ENCODE peak calls at places on chromosomes 11 and 22, in six cellular contexts. L, N, K, J, Y and S are unnamed samples.

GRCh38 chr11:63530021-63530420 is 6.6 kb upstream of the PLAAT4 start:
- DNase-seq in L (no peak), N (no peak), K (no peak), J (no peak), Y (no peak), S (no peak)

GRCh38 chr22:43540570-43540969 is 128.8 kb downstream of the MPPED1 start:
- DNase-seq in L (no peak), N (no peak), K (no peak), J (no peak), Y (no peak), S (no peak)

GRCh38 chr11:789951-790350 is at the start of gene CEND1:
- DNase-seq in L (no peak), N (peak; percentile 56), K (no peak), J (no peak), Y (no peak), S (no peak)

GRCh38 chr11:17687946-17688670 is 31.3 kb upstream of the MYOD1 start:
- DNase-seq in L (no peak), N (no peak), K (no peak), J (no peak), Y (no peak), S (no peak)

GRCh38 chr11:78708388-78708787 is 133.7 kb upstream of the NARS2 start:
- DNase-seq in L (no peak), N (no peak), K (no peak), J (no peak), Y (no peak), S (no peak)

GRCh38 chr11:9070740-9071476 is 20.5 kb downstream of the SCUBE2 start:
- DNase-seq in L (no peak), N (no peak), K (no peak), J (no peak), Y (no peak), S (no peak)

GRCh38 chr11:17405232-17406005 is 17.0 kb upstream of the KCNJ11 start:
- DNase-seq in L (peak; percentile 39), N (peak; percentile 47), K (peak; percentile 95), J (no peak), Y (no peak), S (peak; percentile 81)

GRCh38 chr11:130175898-130176297 is 16.3 kb downstream of the ST14 start:
- DNase-seq in L (no peak), N (no peak), K (no peak), J (no peak), Y (no peak), S (no peak)

GRCh38 chr11:127816959-127817358 is 770.4 kb downstream of the ETS1 start:
- DNase-seq in L (no peak), N (no peak), K (no peak), J (no peak), Y (no peak), S (no peak)

GRCh38 chr11:120622189-120622912 is 110.8 kb downstream of the GRIK4 start:
- DNase-seq in L (no peak), N (no peak), K (no peak), J (no peak), Y (peak; percentile 4), S (no peak)

GRCh38 chr11:26993965-26994446 is at the start of gene FIBIN:
- DNase-seq in L (no peak), N (peak; percentile 46), K (peak; percentile 77), J (no peak), Y (peak; percentile 70), S (peak; percentile 9)

GRCh38 chr22:19056951-19057401 is 65.2 kb downstream of the DGCR2 start:
- DNase-seq in L (no peak), N (peak; percentile 8), K (peak; percentile 44), J (no peak), Y (no peak), S (no peak)

GRCh38 chr22:47213571-47214230 is 451.3 kb downstream of the TBC1D22A start:
- DNase-seq in L (peak; percentile 22), N (no peak), K (peak; percentile 62), J (no peak), Y (no peak), S (no peak)

GRCh38 chr11:12389676-12390075 is 12.3 kb downstream of the PARVA start:
- DNase-seq in L (no peak), N (no peak), K (no peak), J (no peak), Y (no peak), S (no peak)

GRCh38 chr11:12390258-12390657 is 12.9 kb downstream of the PARVA start:
- DNase-seq in L (no peak), N (no peak), K (no peak), J (no peak), Y (no peak), S (no peak)

GRCh38 chr11:12388939-12389670 is 11.7 kb downstream of the PARVA start:
- DNase-seq in L (no peak), N (no peak), K (no peak), J (no peak), Y (no peak), S (no peak)

GRCh38 chr11:12392672-12393071 is 15.3 kb downstream of the PARVA start:
- DNase-seq in L (no peak), N (no peak), K (no peak), J (no peak), Y (no peak), S (no peak)

DNA sequence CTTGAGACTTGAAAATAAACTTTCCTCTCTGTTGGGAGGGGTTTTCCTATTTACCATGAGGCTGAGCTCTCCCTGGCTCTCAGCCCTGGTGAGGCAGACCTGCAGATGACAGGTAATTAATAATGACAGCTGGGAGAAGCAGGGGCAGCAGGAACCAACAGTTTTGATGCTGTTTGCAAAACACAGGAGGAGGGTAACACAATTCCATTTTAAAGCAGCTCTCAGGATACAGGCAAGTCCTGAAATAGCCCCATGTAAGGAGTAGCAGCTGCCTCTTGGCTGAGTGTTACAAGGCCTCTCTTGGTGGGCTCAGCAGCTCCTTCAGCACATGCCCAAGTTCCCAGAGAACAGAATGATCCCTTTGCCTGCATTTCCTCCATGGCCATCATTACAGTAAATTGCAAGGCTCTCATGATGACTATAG is 13.3 kb downstream of the PARVA start:
- DNase-seq in L (no peak), N (no peak), K (no peak), J (no peak), Y (peak; percentile 45), S (no peak)
- H3K27ac ChIP-seq in L (no peak overlapping the region), N (peak overlapping the region; percentile 93), K (peak overlapping the region; percentile 59), J (no peak overlapping the region), Y (no peak overlapping the region), S (peak overlapping the region; percentile 16)

GRCh38 chr11:56521955-56522354 is 21.1 kb downstream of the OR5M11 start:
- DNase-seq in L (no peak), N (no peak), K (no peak), J (no peak), Y (no peak), S (no peak)
- TF ChIP-seq CTCF in L (peak; percentile 65), N (no peak), K (no peak), J (no peak), Y (no peak), S (no peak)

GRCh38 chr11:65110354-65110861 is 1.3 kb upstream of the TM7SF2 start:
- DNase-seq in L (peak; percentile 92), N (peak; percentile 88), K (peak; percentile 93), J (no peak), Y (peak; percentile 44), S (peak; percentile 95)
- H3K27ac ChIP-seq in L (peak overlapping the region; percentile 82), N (peak overlapping the region; percentile 44), K (peak overlapping the region; percentile 49), J (peak overlapping the region; percentile 2), Y (no peak overlapping the region), S (peak overlapping the region; percentile 51)

GRCh38 chr22:50606126-50606525 is 5.5 kb downstream of the MAPK8IP2 start:
- DNase-seq in L (no peak), N (no peak), K (no peak), J (no peak), Y (no peak), S (no peak)
- TF ChIP-seq CTCF in L (no peak), N (no peak), K (no peak), J (peak; percentile 20), Y (no peak), S (no peak)

GRCh38 chr11:11407065-11407737 is 54.2 kb upstream of the CSNK2A3 start:
- DNase-seq in L (no peak), N (peak; percentile 37), K (peak; percentile 90), J (no peak), Y (no peak), S (no peak)
- H3K27ac ChIP-seq in L (no peak overlapping the region), N (peak overlapping the region; percentile 50), K (peak overlapping the region; percentile 83), J (no peak overlapping the region), Y (no peak overlapping the region), S (no peak overlapping the region)